ENCODE peak calls at places on chromosomes 2 and 18, in seven cellular contexts. One of them, this sample, is unnamed.
A peak's percentile ranks its signal among the peaks of the same experiment; 100 is the strongest.

GRCh38 chr2:111671426-111672150 is 212.4 kb downstream of the ANAPC1 start:
- DNase-seq in fibroblast of mammary gland: peak; percentile 84
- DNase-seq in CD4-positive, alpha-beta T cell: no peak
- DNase-seq in Calu3: peak; percentile 59
- DNase-seq in GM12865: peak; percentile 8
- DNase-seq in fibroblast of the aortic adventitia: peak; percentile 81
- DNase-seq in CD8-positive, alpha-beta T cell: no peak
- DNase-seq in this sample: no peak

GRCh38 chr2:24317491-24317920 is 42.8 kb downstream of the ITSN2 start:
- DNase-seq in CD8-positive, alpha-beta T cell: no peak
- DNase-seq in Calu3: no peak
- DNase-seq in GM12865: no peak
- DNase-seq in fibroblast of mammary gland: no peak
- DNase-seq in fibroblast of the aortic adventitia: peak; percentile 12
- DNase-seq in CD4-positive, alpha-beta T cell: no peak
- DNase-seq in this sample: no peak

GRCh38 chr18:63233334-63233733 is 86.2 kb downstream of the BCL2 start:
- DNase-seq in Calu3: no peak
- DNase-seq in fibroblast of the aortic adventitia: no peak
- DNase-seq in CD8-positive, alpha-beta T cell: no peak
- DNase-seq in GM12865: no peak
- DNase-seq in fibroblast of mammary gland: no peak
- DNase-seq in CD4-positive, alpha-beta T cell: no peak
- DNase-seq in this sample: no peak

GRCh38 chr2:161138429-161138828 is 21.8 kb upstream of the TANK start:
- DNase-seq in fibroblast of the aortic adventitia: no peak
- DNase-seq in CD8-positive, alpha-beta T cell: no peak
- DNase-seq in fibroblast of mammary gland: no peak
- DNase-seq in GM12865: peak; percentile 52
- DNase-seq in Calu3: peak; percentile 30
- DNase-seq in CD4-positive, alpha-beta T cell: no peak
- DNase-seq in this sample: no peak

GRCh38 chr2:30744823-30745222 is 62.4 kb downstream of the CAPN13 start:
- DNase-seq in GM12865: no peak
- DNase-seq in CD8-positive, alpha-beta T cell: no peak
- DNase-seq in fibroblast of the aortic adventitia: no peak
- DNase-seq in Calu3: no peak
- DNase-seq in CD4-positive, alpha-beta T cell: no peak
- DNase-seq in fibroblast of mammary gland: no peak
- DNase-seq in this sample: no peak

GRCh38 chr2:9001778-9002177 is 1.7 kb downstream of the MBOAT2 start:
- DNase-seq in CD8-positive, alpha-beta T cell: no peak
- DNase-seq in CD4-positive, alpha-beta T cell: no peak
- DNase-seq in fibroblast of the aortic adventitia: no peak
- DNase-seq in GM12865: no peak
- DNase-seq in Calu3: no peak
- DNase-seq in fibroblast of mammary gland: no peak
- DNase-seq in this sample: no peak

GRCh38 chr2:109638807-109639206 is 24.6 kb downstream of the SOWAHC start:
- DNase-seq in CD4-positive, alpha-beta T cell: no peak
- DNase-seq in CD8-positive, alpha-beta T cell: no peak
- DNase-seq in GM12865: peak; percentile 67
- DNase-seq in fibroblast of mammary gland: peak; percentile 66
- DNase-seq in Calu3: no peak
- DNase-seq in fibroblast of the aortic adventitia: peak; percentile 16
- DNase-seq in this sample: no peak

GRCh38 chr2:205680067-205680466 is 2.2 kb upstream of the NRP2 start:
- DNase-seq in CD4-positive, alpha-beta T cell: no peak
- DNase-seq in CD8-positive, alpha-beta T cell: no peak
- DNase-seq in Calu3: peak; percentile 82
- DNase-seq in GM12865: peak; percentile 77
- DNase-seq in fibroblast of the aortic adventitia: peak; percentile 88
- DNase-seq in fibroblast of mammary gland: peak; percentile 91
- DNase-seq in this sample: no peak

GRCh38 chr2:204863351-204863750 is 318.1 kb downstream of the PARD3B start:
- DNase-seq in GM12865: no peak
- DNase-seq in Calu3: no peak
- DNase-seq in CD8-positive, alpha-beta T cell: no peak
- DNase-seq in fibroblast of mammary gland: no peak
- DNase-seq in fibroblast of the aortic adventitia: no peak
- DNase-seq in CD4-positive, alpha-beta T cell: no peak
- DNase-seq in this sample: no peak

GRCh38 chr18:49467599-49467998 is 7.2 kb upstream of the DYM start:
- DNase-seq in Calu3: no peak
- DNase-seq in CD8-positive, alpha-beta T cell: no peak
- DNase-seq in GM12865: no peak
- DNase-seq in fibroblast of mammary gland: no peak
- DNase-seq in CD4-positive, alpha-beta T cell: no peak
- DNase-seq in fibroblast of the aortic adventitia: no peak
- DNase-seq in this sample: no peak

GRCh38 chr2:50097118-50097517 is 934.8 kb downstream of the NRXN1 start:
- DNase-seq in CD8-positive, alpha-beta T cell: no peak
- DNase-seq in fibroblast of mammary gland: no peak
- DNase-seq in GM12865: no peak
- DNase-seq in CD4-positive, alpha-beta T cell: no peak
- DNase-seq in fibroblast of the aortic adventitia: no peak
- DNase-seq in Calu3: no peak
- DNase-seq in this sample: no peak

GRCh38 chr18:79552140-79552631 is 127.4 kb upstream of the CTDP1 start:
- DNase-seq in CD8-positive, alpha-beta T cell: no peak
- DNase-seq in GM12865: no peak
- DNase-seq in CD4-positive, alpha-beta T cell: no peak
- DNase-seq in fibroblast of the aortic adventitia: no peak
- DNase-seq in Calu3: no peak
- DNase-seq in fibroblast of mammary gland: no peak
- DNase-seq in this sample: no peak

GRCh38 chr2:138874251-138874650 is 94.1 kb upstream of the NXPH2 start:
- DNase-seq in fibroblast of the aortic adventitia: no peak
- DNase-seq in CD8-positive, alpha-beta T cell: no peak
- DNase-seq in GM12865: no peak
- DNase-seq in fibroblast of mammary gland: no peak
- DNase-seq in Calu3: no peak
- DNase-seq in CD4-positive, alpha-beta T cell: no peak
- DNase-seq in this sample: no peak

GRCh38 chr2:138877421-138877820 is 97.2 kb upstream of the NXPH2 start:
- DNase-seq in Calu3: no peak
- DNase-seq in GM12865: no peak
- DNase-seq in CD4-positive, alpha-beta T cell: no peak
- DNase-seq in fibroblast of mammary gland: no peak
- DNase-seq in CD8-positive, alpha-beta T cell: no peak
- DNase-seq in fibroblast of the aortic adventitia: no peak
- DNase-seq in this sample: no peak
- TF ChIP-seq CTCF in Calu3: no peak
- TF ChIP-seq CTCF in GM12865: no peak
- TF ChIP-seq CTCF in CD4-positive, alpha-beta T cell: no peak
- TF ChIP-seq CTCF in fibroblast of mammary gland: no peak
- TF ChIP-seq CTCF in CD8-positive, alpha-beta T cell: no peak
- TF ChIP-seq CTCF in fibroblast of the aortic adventitia: no peak
- TF ChIP-seq CTCF in this sample: no peak

DNA sequence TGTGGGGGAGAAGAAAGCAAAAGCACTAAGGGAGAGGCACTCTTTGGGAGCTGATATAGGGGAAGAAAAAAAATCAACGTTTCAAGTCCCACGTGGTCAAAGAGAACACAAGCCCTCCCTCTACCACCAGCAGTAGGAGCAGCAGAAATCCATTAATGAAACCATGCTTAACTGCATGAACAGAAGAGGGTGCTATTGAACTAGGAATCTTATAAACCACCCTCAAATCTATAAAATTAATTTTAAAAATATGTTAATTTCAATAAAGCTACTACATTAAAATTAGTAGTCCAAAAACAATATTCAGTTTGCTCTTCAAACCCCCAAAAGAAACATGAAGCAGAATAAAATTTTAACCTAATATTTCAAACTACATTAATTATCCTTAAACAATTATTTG is 147.8 kb downstream of the TMEM18 start:
- DNase-seq in fibroblast of mammary gland: peak; percentile 23
- DNase-seq in CD8-positive, alpha-beta T cell: no peak
- DNase-seq in Calu3: peak; percentile 34
- DNase-seq in CD4-positive, alpha-beta T cell: no peak
- DNase-seq in GM12865: no peak
- DNase-seq in fibroblast of the aortic adventitia: peak; percentile 15
- DNase-seq in this sample: no peak
- TF ChIP-seq CTCF in fibroblast of mammary gland: peak; percentile 15
- TF ChIP-seq CTCF in CD8-positive, alpha-beta T cell: peak; percentile 68
- TF ChIP-seq CTCF in Calu3: peak; percentile 54
- TF ChIP-seq CTCF in CD4-positive, alpha-beta T cell: peak; percentile 41
- TF ChIP-seq CTCF in GM12865: peak; percentile 8
- TF ChIP-seq CTCF in fibroblast of the aortic adventitia: peak; percentile 12
- TF ChIP-seq CTCF in this sample: peak; percentile 63

GRCh38 chr2:42449163-42450087 is 44.4 kb downstream of the KCNG3 start:
- DNase-seq in CD8-positive, alpha-beta T cell: no peak
- DNase-seq in fibroblast of mammary gland: no peak
- DNase-seq in CD4-positive, alpha-beta T cell: no peak
- DNase-seq in fibroblast of the aortic adventitia: no peak
- DNase-seq in Calu3: no peak
- DNase-seq in GM12865: no peak
- DNase-seq in this sample: no peak
- TF ChIP-seq CTCF in CD8-positive, alpha-beta T cell: no peak
- TF ChIP-seq CTCF in fibroblast of mammary gland: no peak
- TF ChIP-seq CTCF in CD4-positive, alpha-beta T cell: no peak
- TF ChIP-seq CTCF in fibroblast of the aortic adventitia: no peak
- TF ChIP-seq CTCF in Calu3: no peak
- TF ChIP-seq CTCF in GM12865: no peak
- TF ChIP-seq CTCF in this sample: no peak

GRCh38 chr2:215614296-215614695 is 178.4 kb upstream of the FN1 start:
- DNase-seq in CD8-positive, alpha-beta T cell: no peak
- DNase-seq in fibroblast of the aortic adventitia: no peak
- DNase-seq in Calu3: no peak
- DNase-seq in GM12865: no peak
- DNase-seq in fibroblast of mammary gland: no peak
- DNase-seq in CD4-positive, alpha-beta T cell: no peak
- DNase-seq in this sample: no peak

GRCh38 chr2:215612770-215613169 is 176.9 kb upstream of the FN1 start:
- DNase-seq in Calu3: no peak
- DNase-seq in GM12865: peak; percentile 26
- DNase-seq in CD4-positive, alpha-beta T cell: no peak
- DNase-seq in fibroblast of mammary gland: peak; percentile 55
- DNase-seq in fibroblast of the aortic adventitia: peak; percentile 79
- DNase-seq in CD8-positive, alpha-beta T cell: no peak
- DNase-seq in this sample: no peak

GRCh38 chr2:215613265-215613664 is 177.4 kb upstream of the FN1 start:
- DNase-seq in Calu3: peak; percentile 17
- DNase-seq in CD4-positive, alpha-beta T cell: no peak
- DNase-seq in GM12865: no peak
- DNase-seq in fibroblast of mammary gland: no peak
- DNase-seq in fibroblast of the aortic adventitia: no peak
- DNase-seq in CD8-positive, alpha-beta T cell: no peak
- DNase-seq in this sample: no peak

GRCh38 chr2:215609089-215610032 is 173.5 kb upstream of the FN1 start:
- DNase-seq in GM12865: no peak
- DNase-seq in fibroblast of mammary gland: peak; percentile 72
- DNase-seq in CD8-positive, alpha-beta T cell: no peak
- DNase-seq in Calu3: no peak
- DNase-seq in fibroblast of the aortic adventitia: peak; percentile 45
- DNase-seq in CD4-positive, alpha-beta T cell: no peak
- DNase-seq in this sample: no peak

GRCh38 chr2:215611609-215612386 is 175.9 kb upstream of the FN1 start:
- DNase-seq in GM12865: peak; percentile 17
- DNase-seq in CD8-positive, alpha-beta T cell: no peak
- DNase-seq in fibroblast of the aortic adventitia: no peak
- DNase-seq in CD4-positive, alpha-beta T cell: no peak
- DNase-seq in Calu3: no peak
- DNase-seq in fibroblast of mammary gland: no peak
- DNase-seq in this sample: no peak
- TF ChIP-seq CTCF in GM12865: no peak
- TF ChIP-seq CTCF in CD8-positive, alpha-beta T cell: no peak
- TF ChIP-seq CTCF in fibroblast of the aortic adventitia: no peak
- TF ChIP-seq CTCF in CD4-positive, alpha-beta T cell: no peak
- TF ChIP-seq CTCF in Calu3: no peak
- TF ChIP-seq CTCF in fibroblast of mammary gland: no peak
- TF ChIP-seq CTCF in this sample: no peak

GRCh38 chr2:145690183-145690582 is 1170.3 kb upstream of the ZEB2 start:
- DNase-seq in Calu3: no peak
- DNase-seq in CD8-positive, alpha-beta T cell: no peak
- DNase-seq in fibroblast of mammary gland: peak; percentile 28
- DNase-seq in CD4-positive, alpha-beta T cell: no peak
- DNase-seq in fibroblast of the aortic adventitia: peak; percentile 30
- DNase-seq in GM12865: no peak
- DNase-seq in this sample: no peak
- TF ChIP-seq CTCF in Calu3: no peak
- TF ChIP-seq CTCF in CD8-positive, alpha-beta T cell: no peak
- TF ChIP-seq CTCF in fibroblast of mammary gland: no peak
- TF ChIP-seq CTCF in CD4-positive, alpha-beta T cell: no peak
- TF ChIP-seq CTCF in fibroblast of the aortic adventitia: no peak
- TF ChIP-seq CTCF in GM12865: no peak
- TF ChIP-seq CTCF in this sample: no peak

GRCh38 chr2:187580462-187581124 is 26.4 kb upstream of the TFPI start:
- DNase-seq in GM12865: peak; percentile 55
- DNase-seq in CD8-positive, alpha-beta T cell: no peak
- DNase-seq in fibroblast of the aortic adventitia: peak; percentile 91
- DNase-seq in Calu3: no peak
- DNase-seq in fibroblast of mammary gland: peak; percentile 87
- DNase-seq in CD4-positive, alpha-beta T cell: no peak
- DNase-seq in this sample: no peak
- TF ChIP-seq CTCF in GM12865: peak; percentile 29
- TF ChIP-seq CTCF in CD8-positive, alpha-beta T cell: no peak
- TF ChIP-seq CTCF in fibroblast of the aortic adventitia: peak; percentile 31
- TF ChIP-seq CTCF in Calu3: peak; percentile 39
- TF ChIP-seq CTCF in fibroblast of mammary gland: peak; percentile 39
- TF ChIP-seq CTCF in CD4-positive, alpha-beta T cell: no peak
- TF ChIP-seq CTCF in this sample: no peak

GRCh38 chr2:175457846-175458408 is 276.4 kb upstream of the ATP5MC3 start:
- DNase-seq in GM12865: no peak
- DNase-seq in fibroblast of the aortic adventitia: no peak
- DNase-seq in CD8-positive, alpha-beta T cell: no peak
- DNase-seq in CD4-positive, alpha-beta T cell: no peak
- DNase-seq in Calu3: no peak
- DNase-seq in fibroblast of mammary gland: no peak
- DNase-seq in this sample: no peak

GRCh38 chr2:175449616-175450015 is 268.1 kb upstream of the ATP5MC3 start:
- DNase-seq in GM12865: no peak
- DNase-seq in CD8-positive, alpha-beta T cell: no peak
- DNase-seq in CD4-positive, alpha-beta T cell: no peak
- DNase-seq in Calu3: no peak
- DNase-seq in fibroblast of mammary gland: no peak
- DNase-seq in fibroblast of the aortic adventitia: no peak
- DNase-seq in this sample: no peak

GRCh38 chr2:175450029-175450428 is 268.5 kb upstream of the ATP5MC3 start:
- DNase-seq in fibroblast of the aortic adventitia: no peak
- DNase-seq in CD4-positive, alpha-beta T cell: no peak
- DNase-seq in GM12865: no peak
- DNase-seq in Calu3: no peak
- DNase-seq in CD8-positive, alpha-beta T cell: no peak
- DNase-seq in fibroblast of mammary gland: no peak
- DNase-seq in this sample: no peak

DNA sequence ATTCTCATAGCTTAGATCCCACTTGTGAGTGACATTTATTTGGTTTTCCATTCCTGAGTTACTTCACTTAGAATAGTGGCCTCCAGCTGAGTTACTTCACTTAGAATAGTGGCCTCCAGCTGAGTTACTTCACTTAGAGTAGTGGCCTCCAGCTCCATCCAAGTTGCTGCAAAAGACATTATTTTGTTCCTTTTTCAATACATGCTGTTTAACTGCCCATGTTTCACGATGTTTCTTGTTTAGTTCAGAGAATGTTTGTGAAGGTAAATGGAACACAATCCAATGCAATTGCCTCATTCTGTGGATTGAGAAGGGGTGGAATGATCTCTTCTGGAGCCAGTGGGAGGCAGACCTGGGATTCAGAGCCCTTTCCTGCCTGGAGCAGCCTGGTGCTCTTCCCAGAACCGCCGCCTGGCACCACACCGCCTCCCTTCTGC is 273.5 kb upstream of the ATP5MC3 start:
- DNase-seq in fibroblast of the aortic adventitia: no peak
- DNase-seq in GM12865: no peak
- DNase-seq in fibroblast of mammary gland: no peak
- DNase-seq in CD4-positive, alpha-beta T cell: no peak
- DNase-seq in Calu3: no peak
- DNase-seq in CD8-positive, alpha-beta T cell: no peak
- DNase-seq in this sample: no peak
- TF ChIP-seq CTCF in fibroblast of the aortic adventitia: no peak
- TF ChIP-seq CTCF in GM12865: no peak
- TF ChIP-seq CTCF in fibroblast of mammary gland: no peak
- TF ChIP-seq CTCF in CD4-positive, alpha-beta T cell: no peak
- TF ChIP-seq CTCF in Calu3: no peak
- TF ChIP-seq CTCF in CD8-positive, alpha-beta T cell: no peak
- TF ChIP-seq CTCF in this sample: no peak

This sample was measured in natural killer cell.